ENCODE peak calls at places on chromosomes 7 and 10, in seven cellular contexts. M, X, H, B, R, C and I are unnamed samples.

GRCh38 chr10:22681783-22682183 is 32.6 kb downstream of the PIP4K2A start:
- DNase-seq in M (peak; percentile 51), B (no peak), X (no peak), R (no peak), C (peak; percentile 85), H (peak; percentile 23), I (peak; percentile 69)

GRCh38 chr10:88525371-88526079 is 57.6 kb downstream of the RNLS start:
- DNase-seq in H (peak; percentile 42), B (no peak), X (no peak), C (no peak), R (no peak), M (no peak), I (peak; percentile 50)

GRCh38 chr7:114922151-114922651 is 307 bp downstream of the MDFIC start:
- DNase-seq in B (no peak), X (peak; percentile 59), R (peak; percentile 63), M (no peak), H (no peak), C (no peak), I (peak; percentile 68)

GRCh38 chr7:45223078-45223477 is 65.5 kb downstream of the RAMP3 start:
- DNase-seq in R (no peak), B (no peak), H (no peak), X (no peak), M (no peak), C (no peak), I (no peak)

GRCh38 chr7:151812967-151813366 is 63.9 kb downstream of the PRKAG2 start:
- DNase-seq in M (no peak), X (no peak), B (no peak), C (no peak), H (no peak), R (no peak), I (no peak)

GRCh38 chr7:132465516-132465915 is 110.8 kb downstream of the PLXNA4 start:
- DNase-seq in C (no peak), R (no peak), X (no peak), H (no peak), B (no peak), M (no peak), I (no peak)

GRCh38 chr7:93651603-93652159 is 77.2 kb upstream of the CALCR start:
- DNase-seq in M (no peak), B (no peak), C (no peak), R (no peak), H (no peak), X (no peak), I (no peak)

GRCh38 chr10:70799124-70799523 is 13.9 kb upstream of the TBATA start:
- DNase-seq in R (no peak), X (no peak), H (no peak), B (no peak), C (no peak), M (no peak), I (no peak)

GRCh38 chr10:6052247-6053221 is 9.6 kb downstream of the IL2RA start:
- DNase-seq in C (no peak), X (no peak), M (no peak), R (no peak), B (no peak), H (no peak), I (no peak)

GRCh38 chr10:124292911-124293640 is 125.6 kb downstream of the OAT start:
- DNase-seq in C (no peak), X (no peak), B (no peak), H (no peak), M (no peak), R (no peak), I (no peak)

GRCh38 chr10:76632158-76633051 is 1005.2 kb downstream of the KCNMA1 start:
- DNase-seq in C (no peak), B (no peak), R (no peak), H (peak; percentile 6), M (no peak), X (peak; percentile 65), I (peak; percentile 34)

GRCh38 chr10:24552346-24553016 is 171.2 kb downstream of the ARHGAP21 start:
- DNase-seq in B (no peak), R (peak; percentile 23), C (peak; percentile 35), M (no peak), X (peak; percentile 98), H (peak; percentile 83), I (peak; percentile 30)

GRCh38 chr10:68192113-68192512 is 39.8 kb downstream of the ATOH7 start:
- DNase-seq in X (no peak), B (no peak), C (no peak), M (no peak), H (no peak), R (no peak), I (no peak)

GRCh38 chr10:104780165-104780564 is 139.1 kb downstream of the SORCS3 start:
- DNase-seq in M (no peak), C (no peak), H (no peak), B (no peak), X (no peak), R (no peak), I (no peak)

DNA sequence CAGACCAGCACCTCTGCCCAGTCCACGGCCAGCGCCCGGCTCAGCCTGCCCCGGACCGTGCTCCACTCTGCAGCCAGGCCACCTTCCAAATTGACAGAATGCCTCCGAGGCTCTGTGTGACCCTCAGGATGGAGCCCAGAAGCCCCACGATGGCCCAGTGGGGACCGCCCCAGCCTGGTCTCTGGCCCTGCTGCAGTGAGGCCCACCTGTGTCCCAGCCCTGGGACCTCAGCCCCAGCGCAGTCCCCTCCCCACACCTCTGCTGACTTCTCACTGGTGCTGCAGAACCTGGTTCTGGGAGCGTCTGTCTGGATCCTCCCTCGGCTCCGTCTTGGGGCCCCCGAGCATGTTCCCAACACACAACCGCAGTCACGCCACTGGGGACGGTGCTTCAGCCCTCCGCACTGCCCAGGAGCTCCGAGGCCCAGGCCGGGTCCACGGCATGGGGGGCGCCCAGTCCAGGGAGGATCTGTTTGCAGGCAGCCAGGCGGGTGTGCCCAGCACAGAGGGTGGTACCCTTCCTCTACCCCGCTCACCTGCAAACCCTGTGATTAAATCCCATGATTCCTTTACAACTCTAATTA is 248.1 kb downstream of the ELFN1 start:
- DNase-seq in X (no peak), B (no peak), H (no peak), R (no peak), M (no peak), C (no peak), I (no peak)
- H3K27ac ChIP-seq in X (no peak overlapping the region), B (no peak overlapping the region), H (no peak overlapping the region), R (no peak overlapping the region), M (no peak overlapping the region), C (no peak overlapping the region), I (no peak overlapping the region)

GRCh38 chr7:21768279-21768678 is 177.4 kb downstream of the CDCA7L start:
- DNase-seq in C (no peak), M (no peak), H (no peak), R (no peak), X (no peak), B (no peak), I (no peak)

GRCh38 chr7:21767300-21767900 is 178.3 kb downstream of the CDCA7L start:
- DNase-seq in M (peak; percentile 75), B (peak; percentile 4), X (peak; percentile 94), H (peak; percentile 91), R (peak; percentile 44), C (peak; percentile 84), I (peak; percentile 90)

GRCh38 chr7:21771261-21771660 is 174.4 kb downstream of the CDCA7L start:
- DNase-seq in H (no peak), M (no peak), X (no peak), B (no peak), C (no peak), R (no peak), I (no peak)

GRCh38 chr7:21773326-21773725 is 172.4 kb downstream of the CDCA7L start:
- DNase-seq in X (no peak), M (no peak), R (no peak), C (no peak), B (no peak), H (no peak), I (no peak)

DNA sequence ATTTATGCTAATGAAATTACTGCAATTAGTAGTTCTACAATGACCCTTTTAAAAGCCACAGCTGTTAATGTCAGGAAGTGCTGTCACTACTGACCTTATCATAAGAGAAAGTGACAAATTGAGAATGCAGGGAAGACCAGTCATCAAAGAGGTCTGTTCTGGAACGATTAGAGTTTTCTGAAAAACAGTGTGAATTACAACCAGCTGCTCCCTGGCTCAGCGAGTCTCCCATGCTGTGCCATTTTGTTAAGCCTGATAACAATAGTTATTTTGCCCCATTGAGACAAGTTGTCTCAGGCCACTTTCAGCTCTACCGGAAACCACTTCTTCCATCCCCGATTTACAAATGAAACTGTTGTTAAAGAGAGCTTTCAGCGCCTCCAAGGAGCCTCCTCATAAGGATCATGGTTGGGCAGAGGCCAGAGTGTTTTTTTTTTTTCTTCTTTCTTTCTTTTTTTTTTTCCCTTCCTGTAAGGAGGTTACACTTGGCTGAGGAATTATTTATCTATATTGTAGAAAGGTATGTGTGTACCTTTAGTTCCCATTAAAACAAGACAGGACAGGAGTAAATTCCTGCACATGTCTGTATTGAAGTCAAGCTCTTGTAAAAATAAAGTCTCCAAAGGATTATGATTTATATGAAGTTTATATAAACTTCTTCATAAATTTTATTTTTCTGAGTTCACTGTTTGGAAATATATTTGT is 173.6 kb downstream of the CDCA7L start:
- DNase-seq in C (no peak), R (no peak), M (no peak), X (peak; percentile 80), B (no peak), H (no peak), I (no peak)
- TF ChIP-seq REST in C (no peak), R (no peak), M (no peak), X (no peak), B (no peak), H (no peak), I (no peak)

GRCh38 chr10:62136931-62137330 is 131.7 kb downstream of the RTKN2 start:
- DNase-seq in B (no peak), H (no peak), X (no peak), C (no peak), M (no peak), R (no peak), I (no peak)

GRCh38 chr10:62131724-62132123 is 136.9 kb downstream of the RTKN2 start:
- DNase-seq in C (no peak), M (no peak), X (no peak), B (no peak), R (no peak), H (no peak), I (no peak)

GRCh38 chr10:62127975-62128374 is 140.7 kb downstream of the RTKN2 start:
- DNase-seq in B (no peak), X (no peak), M (no peak), R (no peak), C (no peak), H (no peak), I (no peak)

GRCh38 chr10:62130948-62131347 is 137.7 kb downstream of the RTKN2 start:
- DNase-seq in C (no peak), M (no peak), X (no peak), H (no peak), R (no peak), B (no peak), I (no peak)

DNA sequence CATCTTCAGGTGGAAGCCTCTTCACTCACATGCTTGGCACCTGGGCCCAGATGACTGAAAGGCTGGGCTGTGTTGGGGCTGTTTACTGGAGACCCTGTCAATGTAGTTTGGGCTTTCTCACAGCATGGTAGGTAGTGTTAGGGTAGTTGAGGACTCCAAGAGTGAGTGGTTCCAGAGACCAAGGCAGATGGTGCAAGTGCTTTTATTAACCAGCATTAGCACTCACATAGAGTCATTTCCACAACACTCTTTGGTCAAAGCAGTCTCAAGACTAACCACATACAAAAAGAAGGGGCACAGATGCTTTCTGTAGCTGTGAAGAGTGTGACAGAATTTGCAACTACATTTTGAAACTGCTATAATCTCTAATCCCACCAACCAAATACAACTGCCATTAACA is 135.0 kb downstream of the RTKN2 start:
- DNase-seq in X (no peak), H (no peak), B (no peak), C (no peak), R (no peak), M (no peak), I (no peak)
- H3K27ac ChIP-seq in X (no peak overlapping the region), H (no peak overlapping the region), B (no peak overlapping the region), C (no peak overlapping the region), R (no peak overlapping the region), M (no peak overlapping the region), I (no peak overlapping the region)

GRCh38 chr10:118792501-118792900 is 37.7 kb upstream of the CACUL1 start:
- DNase-seq in X (no peak), H (no peak), M (no peak), R (no peak), B (peak; percentile 10), C (no peak), I (no peak)
- TF ChIP-seq REST in X (no peak), H (no peak), M (no peak), R (no peak), B (no peak), C (no peak), I (no peak)